ENCODE peak calls at places on chromosomes 6 and 20, in nine cellular contexts. One of them, this sample, is unnamed.

GRCh38 chr6:12957321-12958051 is 240.9 kb downstream of the PHACTR1 start:
- DNase-seq in NCI-H1694 treated with DMSO at 0.1 percent for 48 hours: no peak
- DNase-seq in heart left ventricle: peak; percentile 69
- DNase-seq in H9: peak; percentile 52
- DNase-seq in NCI-H2029: peak; percentile 69
- DNase-seq in GM12865: peak; percentile 9
- DNase-seq in adipocyte: peak; percentile 67
- DNase-seq in mesendoderm: peak; percentile 47
- DNase-seq in mesothelial cell of epicardium: peak; percentile 40
- DNase-seq in this sample: peak; percentile 51

GRCh38 chr6:15330174-15330934 is 84.5 kb downstream of the JARID2 start:
- DNase-seq in NCI-H1694 treated with DMSO at 0.1 percent for 48 hours: no peak
- DNase-seq in heart left ventricle: no peak
- DNase-seq in H9: no peak
- DNase-seq in NCI-H2029: no peak
- DNase-seq in GM12865: peak; percentile 58
- DNase-seq in adipocyte: no peak
- DNase-seq in mesendoderm: no peak
- DNase-seq in mesothelial cell of epicardium: no peak
- DNase-seq in this sample: no peak

GRCh38 chr6:40907198-40907701 is 131.8 kb downstream of the UNC5CL start:
- DNase-seq in NCI-H1694 treated with DMSO at 0.1 percent for 48 hours: peak; percentile 31
- DNase-seq in heart left ventricle: no peak
- DNase-seq in H9: no peak
- DNase-seq in NCI-H2029: peak; percentile 93
- DNase-seq in GM12865: no peak
- DNase-seq in adipocyte: no peak
- DNase-seq in mesendoderm: no peak
- DNase-seq in mesothelial cell of epicardium: no peak
- DNase-seq in this sample: peak; percentile 63

GRCh38 chr6:157471895-157472686 is 91.1 kb downstream of the ZDHHC14 start:
- DNase-seq in NCI-H1694 treated with DMSO at 0.1 percent for 48 hours: no peak
- DNase-seq in heart left ventricle: no peak
- DNase-seq in H9: no peak
- DNase-seq in NCI-H2029: peak; percentile 38
- DNase-seq in GM12865: no peak
- DNase-seq in adipocyte: no peak
- DNase-seq in mesendoderm: no peak
- DNase-seq in mesothelial cell of epicardium: peak; percentile 31
- DNase-seq in this sample: no peak

GRCh38 chr6:154154389-154154967 is 115.4 kb downstream of the OPRM1 start:
- DNase-seq in NCI-H1694 treated with DMSO at 0.1 percent for 48 hours: peak; percentile 35
- DNase-seq in heart left ventricle: peak; percentile 43
- DNase-seq in H9: no peak
- DNase-seq in NCI-H2029: peak; percentile 48
- DNase-seq in GM12865: peak; percentile 84
- DNase-seq in adipocyte: peak; percentile 91
- DNase-seq in mesendoderm: peak; percentile 54
- DNase-seq in mesothelial cell of epicardium: peak; percentile 58
- DNase-seq in this sample: peak; percentile 63

GRCh38 chr6:119620846-119621570 is 271.4 kb upstream of the MAN1A1 start:
- DNase-seq in NCI-H1694 treated with DMSO at 0.1 percent for 48 hours: no peak
- DNase-seq in heart left ventricle: no peak
- DNase-seq in H9: no peak
- DNase-seq in NCI-H2029: no peak
- DNase-seq in GM12865: no peak
- DNase-seq in adipocyte: peak; percentile 85
- DNase-seq in mesendoderm: peak; percentile 35
- DNase-seq in mesothelial cell of epicardium: no peak
- DNase-seq in this sample: no peak

GRCh38 chr6:42250509-42250908 is 32.8 kb upstream of the MRPS10 start:
- DNase-seq in NCI-H1694 treated with DMSO at 0.1 percent for 48 hours: no peak
- DNase-seq in heart left ventricle: no peak
- DNase-seq in H9: no peak
- DNase-seq in NCI-H2029: no peak
- DNase-seq in GM12865: no peak
- DNase-seq in adipocyte: no peak
- DNase-seq in mesendoderm: peak; percentile 44
- DNase-seq in mesothelial cell of epicardium: no peak
- DNase-seq in this sample: no peak

GRCh38 chr6:168390746-168391400 is 50.1 kb upstream of the SMOC2 start:
- DNase-seq in NCI-H1694 treated with DMSO at 0.1 percent for 48 hours: no peak
- DNase-seq in heart left ventricle: no peak
- DNase-seq in H9: no peak
- DNase-seq in NCI-H2029: peak; percentile 71
- DNase-seq in GM12865: no peak
- DNase-seq in adipocyte: no peak
- DNase-seq in mesendoderm: no peak
- DNase-seq in mesothelial cell of epicardium: no peak
- DNase-seq in this sample: no peak

GRCh38 chr6:22071655-22072054 is 225.2 kb downstream of the PRL start:
- DNase-seq in NCI-H1694 treated with DMSO at 0.1 percent for 48 hours: peak; percentile 6
- DNase-seq in heart left ventricle: peak; percentile 61
- DNase-seq in H9: peak; percentile 39
- DNase-seq in NCI-H2029: no peak
- DNase-seq in GM12865: peak; percentile 47
- DNase-seq in adipocyte: peak; percentile 63
- DNase-seq in mesendoderm: peak; percentile 58
- DNase-seq in mesothelial cell of epicardium: peak; percentile 40
- DNase-seq in this sample: peak; percentile 40

GRCh38 chr6:135385299-135385698 is 112.2 kb downstream of the AHI1 start:
- DNase-seq in NCI-H1694 treated with DMSO at 0.1 percent for 48 hours: no peak
- DNase-seq in heart left ventricle: no peak
- DNase-seq in H9: no peak
- DNase-seq in NCI-H2029: no peak
- DNase-seq in GM12865: no peak
- DNase-seq in adipocyte: no peak
- DNase-seq in mesendoderm: peak; percentile 52
- DNase-seq in mesothelial cell of epicardium: no peak
- DNase-seq in this sample: no peak

GRCh38 chr6:1316482-1317220 is 4.8 kb downstream of the FOXQ1 start:
- DNase-seq in NCI-H1694 treated with DMSO at 0.1 percent for 48 hours: no peak
- DNase-seq in heart left ventricle: no peak
- DNase-seq in H9: peak; percentile 72
- DNase-seq in NCI-H2029: peak; percentile 34
- DNase-seq in GM12865: no peak
- DNase-seq in adipocyte: peak; percentile 31
- DNase-seq in mesendoderm: peak; percentile 65
- DNase-seq in mesothelial cell of epicardium: peak; percentile 50
- DNase-seq in this sample: no peak

GRCh38 chr6:15341311-15341710 is 95.4 kb downstream of the JARID2 start:
- DNase-seq in NCI-H1694 treated with DMSO at 0.1 percent for 48 hours: no peak
- DNase-seq in heart left ventricle: no peak
- DNase-seq in H9: no peak
- DNase-seq in NCI-H2029: no peak
- DNase-seq in GM12865: no peak
- DNase-seq in adipocyte: no peak
- DNase-seq in mesendoderm: no peak
- DNase-seq in mesothelial cell of epicardium: no peak
- DNase-seq in this sample: peak; percentile 47

GRCh38 chr6:26311012-26311384 is 54.0 kb upstream of the BTN3A2 start:
- DNase-seq in NCI-H1694 treated with DMSO at 0.1 percent for 48 hours: peak; percentile 30
- DNase-seq in heart left ventricle: no peak
- DNase-seq in H9: no peak
- DNase-seq in NCI-H2029: peak; percentile 5
- DNase-seq in GM12865: peak; percentile 78
- DNase-seq in adipocyte: peak; percentile 52
- DNase-seq in mesendoderm: peak; percentile 76
- DNase-seq in mesothelial cell of epicardium: no peak
- DNase-seq in this sample: no peak

GRCh38 chr20:41248371-41249024 is 69.0 kb downstream of the ZHX3 start:
- DNase-seq in NCI-H1694 treated with DMSO at 0.1 percent for 48 hours: no peak
- DNase-seq in heart left ventricle: no peak
- DNase-seq in H9: no peak
- DNase-seq in NCI-H2029: no peak
- DNase-seq in GM12865: no peak
- DNase-seq in adipocyte: peak; percentile 88
- DNase-seq in mesendoderm: no peak
- DNase-seq in mesothelial cell of epicardium: no peak
- DNase-seq in this sample: peak; percentile 17

GRCh38 chr6:55960344-55960743 is 85.0 kb upstream of the BMP5 start:
- DNase-seq in NCI-H1694 treated with DMSO at 0.1 percent for 48 hours: no peak
- DNase-seq in heart left ventricle: no peak
- DNase-seq in H9: no peak
- DNase-seq in NCI-H2029: no peak
- DNase-seq in GM12865: no peak
- DNase-seq in adipocyte: no peak
- DNase-seq in mesendoderm: no peak
- DNase-seq in mesothelial cell of epicardium: no peak
- DNase-seq in this sample: no peak

GRCh38 chr6:167122041-167122826 is 662 bp upstream of the CCR6 start:
- DNase-seq in NCI-H1694 treated with DMSO at 0.1 percent for 48 hours: no peak
- DNase-seq in heart left ventricle: no peak
- DNase-seq in H9: no peak
- DNase-seq in NCI-H2029: no peak
- DNase-seq in GM12865: peak; percentile 58
- DNase-seq in adipocyte: no peak
- DNase-seq in mesendoderm: no peak
- DNase-seq in mesothelial cell of epicardium: no peak
- DNase-seq in this sample: no peak

GRCh38 chr20:17747431-17747846 is 47.7 kb downstream of the BANF2 start:
- DNase-seq in NCI-H1694 treated with DMSO at 0.1 percent for 48 hours: no peak
- DNase-seq in heart left ventricle: no peak
- DNase-seq in H9: no peak
- DNase-seq in NCI-H2029: no peak
- DNase-seq in GM12865: peak; percentile 16
- DNase-seq in adipocyte: peak; percentile 84
- DNase-seq in mesendoderm: no peak
- DNase-seq in mesothelial cell of epicardium: no peak
- DNase-seq in this sample: no peak

GRCh38 chr6:69791065-69791471 is 5.7 kb downstream of the LMBRD1 start:
- DNase-seq in NCI-H1694 treated with DMSO at 0.1 percent for 48 hours: no peak
- DNase-seq in heart left ventricle: no peak
- DNase-seq in H9: no peak
- DNase-seq in NCI-H2029: no peak
- DNase-seq in GM12865: peak; percentile 18
- DNase-seq in adipocyte: peak; percentile 1
- DNase-seq in mesendoderm: no peak
- DNase-seq in mesothelial cell of epicardium: no peak
- DNase-seq in this sample: no peak

GRCh38 chr20:24959591-24960301 is 10.7 kb downstream of the CST7 start:
- DNase-seq in NCI-H1694 treated with DMSO at 0.1 percent for 48 hours: no peak
- DNase-seq in heart left ventricle: no peak
- DNase-seq in H9: peak; percentile 17
- DNase-seq in NCI-H2029: no peak
- DNase-seq in GM12865: no peak
- DNase-seq in adipocyte: no peak
- DNase-seq in mesendoderm: no peak
- DNase-seq in mesothelial cell of epicardium: no peak
- DNase-seq in this sample: peak; percentile 9

GRCh38 chr20:49030954-49031619 is 15.0 kb upstream of the CSE1L start:
- DNase-seq in NCI-H1694 treated with DMSO at 0.1 percent for 48 hours: no peak
- DNase-seq in heart left ventricle: no peak
- DNase-seq in H9: no peak
- DNase-seq in NCI-H2029: no peak
- DNase-seq in GM12865: no peak
- DNase-seq in adipocyte: no peak
- DNase-seq in mesendoderm: no peak
- DNase-seq in mesothelial cell of epicardium: no peak
- DNase-seq in this sample: no peak

GRCh38 chr6:138007014-138007472 is 100.2 kb downstream of the PERP start:
- DNase-seq in NCI-H1694 treated with DMSO at 0.1 percent for 48 hours: peak; percentile 0
- DNase-seq in heart left ventricle: no peak
- DNase-seq in H9: peak; percentile 65
- DNase-seq in NCI-H2029: no peak
- DNase-seq in GM12865: peak; percentile 31
- DNase-seq in adipocyte: peak; percentile 42
- DNase-seq in mesendoderm: peak; percentile 78
- DNase-seq in mesothelial cell of epicardium: peak; percentile 45
- DNase-seq in this sample: no peak

GRCh38 chr6:44040786-44041185 is 86.5 kb downstream of the MRPL14 start:
- DNase-seq in NCI-H1694 treated with DMSO at 0.1 percent for 48 hours: no peak
- DNase-seq in heart left ventricle: no peak
- DNase-seq in H9: no peak
- DNase-seq in NCI-H2029: no peak
- DNase-seq in GM12865: no peak
- DNase-seq in adipocyte: no peak
- DNase-seq in mesendoderm: no peak
- DNase-seq in mesothelial cell of epicardium: no peak
- DNase-seq in this sample: no peak

GRCh38 chr6:116974942-116975341 is 97.9 kb downstream of the RFX6 start:
- DNase-seq in NCI-H1694 treated with DMSO at 0.1 percent for 48 hours: no peak
- DNase-seq in heart left ventricle: no peak
- DNase-seq in H9: no peak
- DNase-seq in NCI-H2029: no peak
- DNase-seq in GM12865: no peak
- DNase-seq in adipocyte: no peak
- DNase-seq in mesendoderm: no peak
- DNase-seq in mesothelial cell of epicardium: no peak
- DNase-seq in this sample: no peak

This sample was measured in mucosa of gallbladder.